ENCODE peak calls at places on chromosomes 7 and 10, in seven cellular contexts. J, V, S, E, C, W and Q are unnamed samples.

GRCh38 chr7:92820191-92820590 is 16.2 kb downstream of the CDK6 start:
- DNase-seq in J (no peak), V (no peak), S (no peak), E (no peak), C (no peak), W (no peak), Q (no peak)

GRCh38 chr7:155794196-155794595 is 18.1 kb downstream of the SHH start:
- DNase-seq in J (peak; percentile 72), V (no peak), S (no peak), E (no peak), C (no peak), W (no peak), Q (no peak)

GRCh38 chr10:99766282-99766681 is 16.2 kb upstream of the ABCC2 start:
- DNase-seq in J (no peak), V (no peak), S (no peak), E (no peak), C (no peak), W (no peak), Q (no peak)

GRCh38 chr10:79053081-79053434 is 15.7 kb upstream of the ZMIZ1 start:
- DNase-seq in J (peak; percentile 12), V (no peak), S (no peak), E (no peak), C (no peak), W (no peak), Q (no peak)

GRCh38 chr10:24254180-24254579 is 45.2 kb downstream of the KIAA1217 start:
- DNase-seq in J (no peak), V (no peak), S (no peak), E (no peak), C (no peak), W (no peak), Q (no peak)

GRCh38 chr7:42096681-42097637 is 140.1 kb downstream of the GLI3 start:
- DNase-seq in J (no peak), V (no peak), S (no peak), E (peak; percentile 50), C (no peak), W (no peak), Q (no peak)

GRCh38 chr10:109933984-109934565 is 10.8 kb upstream of the XPNPEP1 start:
- DNase-seq in J (no peak), V (no peak), S (no peak), E (no peak), C (peak; percentile 84), W (peak; percentile 61), Q (no peak)

GRCh38 chr10:87935290-87936141 is 72.1 kb downstream of the PTEN start:
- DNase-seq in J (no peak), V (no peak), S (no peak), E (no peak), C (no peak), W (no peak), Q (no peak)

GRCh38 chr7:128365432-128365831 is 3.9 kb upstream of the PRRT4 start:
- DNase-seq in J (no peak), V (no peak), S (no peak), E (no peak), C (no peak), W (no peak), Q (no peak)

GRCh38 chr10:95341716-95342130 is 50.9 kb upstream of the PDLIM1 start:
- DNase-seq in J (no peak), V (no peak), S (no peak), E (no peak), C (no peak), W (no peak), Q (no peak)